ENCODE peak calls at places on chromosome 14, in four cellular contexts. One of them, this sample, is unnamed.

GRCh38 chr14:88831285-88831684 is 6.8 kb downstream of the TTC8 start:
- DNase-seq in GM23338: no peak
- DNase-seq in upper lobe of right lung: no peak
- DNase-seq in foreskin fibroblast: peak; percentile 67
- DNase-seq in this sample: peak; percentile 33

GRCh38 chr14:106657460-106657859 is 1131.1 kb downstream of the TMEM121 start:
- DNase-seq in GM23338: no peak
- DNase-seq in foreskin fibroblast: no peak
- DNase-seq in upper lobe of right lung: no peak
- DNase-seq in this sample: no peak

GRCh38 chr14:68695326-68695768 is 97.5 kb downstream of the ZFP36L1 start:
- DNase-seq in foreskin fibroblast: peak; percentile 100
- DNase-seq in GM23338: no peak
- DNase-seq in upper lobe of right lung: no peak
- DNase-seq in this sample: peak; percentile 97

GRCh38 chr14:105168496-105168978 is at the start of gene JAG2:
- DNase-seq in foreskin fibroblast: no peak
- DNase-seq in upper lobe of right lung: peak; percentile 83
- DNase-seq in GM23338: peak; percentile 77
- DNase-seq in this sample: no peak

GRCh38 chr14:77914073-77914721 is 114.3 kb downstream of the ADCK1 start:
- DNase-seq in upper lobe of right lung: no peak
- DNase-seq in foreskin fibroblast: no peak
- DNase-seq in GM23338: no peak
- DNase-seq in this sample: no peak

GRCh38 chr14:68824517-68825347 is 31.9 kb upstream of the ZFP36L1 start:
- DNase-seq in upper lobe of right lung: peak; percentile 93
- DNase-seq in GM23338: peak; percentile 93
- DNase-seq in foreskin fibroblast: peak; percentile 59
- DNase-seq in this sample: no peak

GRCh38 chr14:91388551-91388975 is 29.1 kb downstream of the CCDC88C start:
- DNase-seq in upper lobe of right lung: no peak
- DNase-seq in GM23338: no peak
- DNase-seq in foreskin fibroblast: no peak
- DNase-seq in this sample: no peak

GRCh38 chr14:69048456-69048855 is 69.4 kb upstream of the ACTN1 start:
- DNase-seq in foreskin fibroblast: no peak
- DNase-seq in upper lobe of right lung: no peak
- DNase-seq in GM23338: no peak
- DNase-seq in this sample: no peak

GRCh38 chr14:99427632-99428315 is 52.9 kb downstream of the SETD3 start:
- DNase-seq in upper lobe of right lung: no peak
- DNase-seq in GM23338: no peak
- DNase-seq in foreskin fibroblast: peak; percentile 62
- DNase-seq in this sample: peak; percentile 60

GRCh38 chr14:23750357-23750756 is 114.2 kb downstream of the DHRS2 start:
- DNase-seq in GM23338: no peak
- DNase-seq in upper lobe of right lung: no peak
- DNase-seq in foreskin fibroblast: no peak
- DNase-seq in this sample: no peak

GRCh38 chr14:40920380-40920779 is 686.3 kb upstream of the LRFN5 start:
- DNase-seq in GM23338: no peak
- DNase-seq in foreskin fibroblast: no peak
- DNase-seq in upper lobe of right lung: no peak
- DNase-seq in this sample: no peak

GRCh38 chr14:76780058-76780345 is 18.7 kb downstream of the VASH1 start:
- DNase-seq in upper lobe of right lung: no peak
- DNase-seq in foreskin fibroblast: no peak
- DNase-seq in GM23338: no peak
- DNase-seq in this sample: no peak

GRCh38 chr14:69475194-69475818 is 9.2 kb upstream of the PLEKHD1 start:
- DNase-seq in foreskin fibroblast: no peak
- DNase-seq in upper lobe of right lung: no peak
- DNase-seq in GM23338: peak; percentile 65
- DNase-seq in this sample: no peak

GRCh38 chr14:53851394-53852056 is 105.1 kb downstream of the BMP4 start:
- DNase-seq in GM23338: no peak
- DNase-seq in upper lobe of right lung: no peak
- DNase-seq in foreskin fibroblast: no peak
- DNase-seq in this sample: no peak

GRCh38 chr14:23582906-23583760 is 4.5 kb upstream of the JPH4 start:
- DNase-seq in GM23338: no peak
- DNase-seq in upper lobe of right lung: no peak
- DNase-seq in foreskin fibroblast: no peak
- DNase-seq in this sample: no peak

GRCh38 chr14:99603471-99603933 is 505 bp downstream of the CCDC85C start:
- DNase-seq in upper lobe of right lung: peak; percentile 75
- DNase-seq in foreskin fibroblast: no peak
- DNase-seq in GM23338: peak; percentile 53
- DNase-seq in this sample: no peak

GRCh38 chr14:91374897-91375747 is 42.5 kb downstream of the CCDC88C start:
- DNase-seq in upper lobe of right lung: no peak
- DNase-seq in GM23338: peak; percentile 74
- DNase-seq in foreskin fibroblast: no peak
- DNase-seq in this sample: no peak

GRCh38 chr14:78530078-78530477 is 359.9 kb downstream of the NRXN3 start:
- DNase-seq in upper lobe of right lung: no peak
- DNase-seq in GM23338: peak; percentile 78
- DNase-seq in foreskin fibroblast: no peak
- DNase-seq in this sample: no peak

GRCh38 chr14:59823190-59823589 is 47.4 kb downstream of the RTN1 start:
- DNase-seq in upper lobe of right lung: no peak
- DNase-seq in foreskin fibroblast: no peak
- DNase-seq in GM23338: no peak
- DNase-seq in this sample: no peak

GRCh38 chr14:64391113-64391725 is 3.1 kb downstream of the MTHFD1 start:
- DNase-seq in GM23338: peak; percentile 98
- DNase-seq in upper lobe of right lung: no peak
- DNase-seq in foreskin fibroblast: no peak
- DNase-seq in this sample: no peak

GRCh38 chr14:34951286-34951685 is 31.5 kb upstream of the SRP54 start:
- DNase-seq in upper lobe of right lung: no peak
- DNase-seq in GM23338: no peak
- DNase-seq in foreskin fibroblast: no peak
- DNase-seq in this sample: peak; percentile 34

GRCh38 chr14:65847065-65847847 is 434.7 kb downstream of the FUT8 start:
- DNase-seq in foreskin fibroblast: no peak
- DNase-seq in upper lobe of right lung: no peak
- DNase-seq in GM23338: no peak
- DNase-seq in this sample: no peak

GRCh38 chr14:81311816-81312215 is 88.3 kb downstream of the STON2 start:
- DNase-seq in foreskin fibroblast: no peak
- DNase-seq in upper lobe of right lung: no peak
- DNase-seq in GM23338: no peak
- DNase-seq in this sample: no peak

GRCh38 chr14:86799244-86799647 is 1193.7 kb downstream of the GALC start:
- DNase-seq in foreskin fibroblast: peak; percentile 94
- DNase-seq in upper lobe of right lung: no peak
- DNase-seq in GM23338: no peak
- DNase-seq in this sample: peak; percentile 94

GRCh38 chr14:22781606-22782000 is 15.1 kb downstream of the OXA1L start:
- DNase-seq in foreskin fibroblast: peak; percentile 26
- DNase-seq in upper lobe of right lung: no peak
- DNase-seq in GM23338: no peak
- DNase-seq in this sample: no peak

GRCh38 chr14:70896981-70897380 is 10.3 kb upstream of the PCNX1 start:
- DNase-seq in upper lobe of right lung: no peak
- DNase-seq in GM23338: no peak
- DNase-seq in foreskin fibroblast: no peak
- DNase-seq in this sample: no peak

GRCh38 chr14:103094406-103095209 is at the start of gene EXOC3L4:
- DNase-seq in GM23338: no peak
- DNase-seq in upper lobe of right lung: no peak
- DNase-seq in foreskin fibroblast: no peak
- DNase-seq in this sample: no peak
- H3K4me3 ChIP-seq in GM23338: no peak within 1 kb of the TSS
- H3K4me3 ChIP-seq in upper lobe of right lung: peak within 1 kb of the TSS; percentile 37
- H3K4me3 ChIP-seq in foreskin fibroblast: no peak within 1 kb of the TSS
- H3K4me3 ChIP-seq in this sample: no peak within 1 kb of the TSS

DNA sequence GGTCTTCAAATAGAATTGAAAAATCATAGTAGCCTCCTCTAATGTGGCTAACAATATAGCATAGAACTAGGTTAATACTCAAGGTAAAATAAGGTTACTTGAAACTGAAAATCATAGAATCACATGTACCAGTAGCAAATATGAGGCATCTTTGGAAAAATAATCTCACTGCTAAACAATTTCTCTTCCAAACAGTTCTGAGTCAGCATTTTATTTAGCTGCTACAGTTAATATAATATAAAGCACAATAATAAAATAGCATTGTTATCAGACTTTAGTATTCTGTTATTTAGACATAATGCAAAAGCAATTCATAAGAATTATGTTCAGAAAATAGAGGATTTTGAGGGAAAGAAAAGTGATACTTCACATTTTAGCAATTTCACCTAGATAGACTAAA is 35.0 kb downstream of the ERO1A start:
- DNase-seq in GM23338: no peak
- DNase-seq in upper lobe of right lung: no peak
- DNase-seq in foreskin fibroblast: no peak
- DNase-seq in this sample: no peak
- TF ChIP-seq CTCF in GM23338: no peak
- TF ChIP-seq CTCF in upper lobe of right lung: no peak
- TF ChIP-seq CTCF in foreskin fibroblast: no peak
- TF ChIP-seq CTCF in this sample: no peak

GRCh38 chr14:96268426-96269358 is 12.7 kb downstream of the BDKRB1 start:
- DNase-seq in foreskin fibroblast: peak; percentile 96
- DNase-seq in upper lobe of right lung: no peak
- DNase-seq in GM23338: no peak
- DNase-seq in this sample: peak; percentile 88
- H3K4me3 ChIP-seq in foreskin fibroblast: no peak overlapping the region
- H3K4me3 ChIP-seq in upper lobe of right lung: no peak overlapping the region
- H3K4me3 ChIP-seq in GM23338: no peak overlapping the region
- H3K4me3 ChIP-seq in this sample: no peak overlapping the region

GRCh38 chr14:93099643-93100042 is 16.1 kb downstream of the ITPK1 start:
- DNase-seq in foreskin fibroblast: no peak
- DNase-seq in upper lobe of right lung: no peak
- DNase-seq in GM23338: no peak
- DNase-seq in this sample: no peak
- TF ChIP-seq CTCF in foreskin fibroblast: no peak
- TF ChIP-seq CTCF in upper lobe of right lung: no peak
- TF ChIP-seq CTCF in GM23338: no peak
- TF ChIP-seq CTCF in this sample: no peak

GRCh38 chr14:26597136-26598080 is at the start of gene NOVA1:
- DNase-seq in GM23338: peak; percentile 69
- DNase-seq in upper lobe of right lung: peak; percentile 58
- DNase-seq in foreskin fibroblast: no peak
- DNase-seq in this sample: no peak
- H3K4me3 ChIP-seq in GM23338: peak within 1 kb of the TSS; percentile 82
- H3K4me3 ChIP-seq in upper lobe of right lung: peak within 1 kb of the TSS; percentile 52
- H3K4me3 ChIP-seq in foreskin fibroblast: peak within 1 kb of the TSS; percentile 42
- H3K4me3 ChIP-seq in this sample: peak within 1 kb of the TSS; percentile 74

GRCh38 chr14:37597538-37598084 is 2.2 kb downstream of the TTC6 start:
- DNase-seq in GM23338: peak; percentile 79
- DNase-seq in foreskin fibroblast: no peak
- DNase-seq in upper lobe of right lung: peak; percentile 77
- DNase-seq in this sample: no peak
- TF ChIP-seq CTCF in GM23338: peak; percentile 60
- TF ChIP-seq CTCF in foreskin fibroblast: peak; percentile 46
- TF ChIP-seq CTCF in upper lobe of right lung: peak; percentile 31
- TF ChIP-seq CTCF in this sample: peak; percentile 30

DNA sequence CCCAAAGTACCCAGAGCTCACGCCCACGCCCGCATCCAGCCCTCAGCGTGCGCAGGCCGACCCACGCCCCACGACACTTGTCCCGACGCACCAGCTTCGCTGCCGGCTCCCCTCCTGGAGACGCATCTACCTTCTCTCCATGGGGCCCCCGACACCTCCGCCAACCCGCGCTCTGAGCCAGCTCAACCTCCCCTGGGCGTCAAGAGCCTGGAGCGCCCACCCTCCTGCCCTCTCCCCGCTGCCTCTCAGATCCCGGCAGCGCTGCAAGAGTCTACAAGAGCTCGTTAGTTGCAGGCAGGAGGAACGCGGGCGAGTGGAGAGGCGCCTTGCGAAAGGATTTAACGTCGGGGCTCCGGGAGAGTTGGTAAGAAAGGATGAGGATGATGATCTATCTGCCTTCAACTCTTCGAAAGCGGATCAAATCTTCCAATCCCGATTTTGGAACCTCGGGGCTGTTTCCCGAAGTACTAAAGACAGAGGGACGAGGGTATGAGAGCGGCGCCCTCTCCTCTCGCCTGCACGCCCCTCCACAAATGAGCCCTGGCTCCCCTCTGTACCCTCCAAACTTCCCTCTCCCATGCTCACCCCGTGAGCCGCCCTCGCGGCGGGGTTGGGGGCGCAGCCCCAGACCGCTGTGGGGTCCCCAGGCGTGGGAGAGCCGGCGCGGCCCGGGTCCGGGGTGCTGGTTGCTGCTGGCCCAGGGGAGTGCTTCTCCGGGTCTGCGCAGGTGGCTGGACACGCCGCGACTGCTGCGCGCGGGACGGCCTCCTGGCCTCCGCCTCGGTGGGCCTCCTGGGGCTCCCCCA is 968 bp downstream of the LTBP2 start:
- DNase-seq in GM23338: peak; percentile 65
- DNase-seq in upper lobe of right lung: no peak
- DNase-seq in foreskin fibroblast: no peak
- DNase-seq in this sample: no peak
- H3K4me3 ChIP-seq in GM23338: peak overlapping the region; percentile 76
- H3K4me3 ChIP-seq in upper lobe of right lung: peak overlapping the region; percentile 67
- H3K4me3 ChIP-seq in foreskin fibroblast: peak overlapping the region; percentile 68
- H3K4me3 ChIP-seq in this sample: peak overlapping the region; percentile 67

GRCh38 chr14:61500046-61500445 is 178.7 kb downstream of the PRKCH start:
- DNase-seq in GM23338: no peak
- DNase-seq in foreskin fibroblast: no peak
- DNase-seq in upper lobe of right lung: no peak
- DNase-seq in this sample: no peak
- TF ChIP-seq CTCF in GM23338: no peak
- TF ChIP-seq CTCF in foreskin fibroblast: no peak
- TF ChIP-seq CTCF in upper lobe of right lung: no peak
- TF ChIP-seq CTCF in this sample: no peak

DNA sequence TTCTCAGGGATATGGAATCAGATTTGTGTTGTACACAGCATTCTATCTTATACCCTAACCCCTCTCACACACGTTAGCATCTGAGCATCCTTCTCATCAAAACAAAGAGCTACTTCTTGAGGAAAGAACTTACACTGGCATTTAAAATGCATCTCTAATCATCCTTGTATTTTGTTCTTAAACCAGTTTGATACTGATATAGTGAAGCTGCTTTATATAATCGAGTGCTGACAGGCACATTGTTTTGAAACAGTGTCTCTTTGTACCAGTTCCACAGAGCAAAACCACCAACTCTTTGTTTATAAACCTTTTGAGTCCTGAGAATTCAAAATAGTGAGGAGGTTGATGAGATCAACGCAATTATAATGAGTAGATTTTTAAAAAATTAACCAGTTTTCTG is 8.8 kb downstream of the GPR33 start:
- DNase-seq in foreskin fibroblast: no peak
- DNase-seq in GM23338: no peak
- DNase-seq in upper lobe of right lung: no peak
- DNase-seq in this sample: no peak
- H3K4me3 ChIP-seq in foreskin fibroblast: no peak overlapping the region
- H3K4me3 ChIP-seq in GM23338: no peak overlapping the region
- H3K4me3 ChIP-seq in upper lobe of right lung: no peak overlapping the region
- H3K4me3 ChIP-seq in this sample: no peak overlapping the region

DNA sequence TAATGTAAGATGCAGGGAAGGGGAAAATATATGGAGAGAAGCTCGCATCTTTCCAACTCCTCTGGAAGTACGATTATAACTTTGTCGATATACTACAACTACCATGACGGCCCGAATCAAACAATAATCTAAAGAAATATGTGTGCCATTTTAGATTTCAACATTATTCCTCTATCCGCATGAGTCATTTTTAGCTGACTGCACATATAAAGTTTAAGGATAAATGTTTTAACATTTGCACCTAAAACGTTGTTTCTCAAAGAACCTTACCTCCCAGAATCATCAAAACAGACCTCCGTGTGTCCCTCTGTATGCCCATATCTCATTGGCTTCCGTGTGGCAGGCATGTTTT is 482 bp downstream of the WDHD1 start:
- DNase-seq in upper lobe of right lung: no peak
- DNase-seq in GM23338: no peak
- DNase-seq in foreskin fibroblast: no peak
- DNase-seq in this sample: no peak
- TF ChIP-seq CTCF in upper lobe of right lung: no peak
- TF ChIP-seq CTCF in GM23338: no peak
- TF ChIP-seq CTCF in foreskin fibroblast: no peak
- TF ChIP-seq CTCF in this sample: no peak

This sample was measured in AG04449.